ENCODE peak calls at places on chromosomes 7 and 10, in six cellular contexts. One of them, this sample, is unnamed.

GRCh38 chr7:1555813-1556540 is at the start of gene TMEM184A:
- DNase-seq in PC-9: peak; percentile 100
- DNase-seq in body of pancreas: peak; percentile 98
- DNase-seq in BJ: no peak
- DNase-seq in ovary: no peak
- DNase-seq in AG10803: no peak
- DNase-seq in this sample: peak; percentile 25

GRCh38 chr7:30349816-30350215 is 65.4 kb downstream of the ZNRF2 start:
- DNase-seq in ovary: no peak
- DNase-seq in AG10803: no peak
- DNase-seq in body of pancreas: no peak
- DNase-seq in PC-9: no peak
- DNase-seq in BJ: no peak
- DNase-seq in this sample: no peak

GRCh38 chr7:103065666-103066065 is 8.9 kb downstream of the FBXL13 start:
- DNase-seq in PC-9: peak; percentile 23
- DNase-seq in ovary: no peak
- DNase-seq in body of pancreas: peak; percentile 20
- DNase-seq in AG10803: peak; percentile 13
- DNase-seq in BJ: no peak
- DNase-seq in this sample: peak; percentile 20

GRCh38 chr7:131642429-131642828 is 86.0 kb upstream of the PODXL start:
- DNase-seq in ovary: no peak
- DNase-seq in AG10803: peak; percentile 68
- DNase-seq in body of pancreas: no peak
- DNase-seq in BJ: no peak
- DNase-seq in PC-9: no peak
- DNase-seq in this sample: no peak

GRCh38 chr10:129191848-129192247 is 275.2 kb upstream of the MGMT start:
- DNase-seq in body of pancreas: no peak
- DNase-seq in AG10803: no peak
- DNase-seq in ovary: peak; percentile 44
- DNase-seq in PC-9: no peak
- DNase-seq in BJ: no peak
- DNase-seq in this sample: no peak

GRCh38 chr7:2698581-2699288 is 10.7 kb downstream of the AMZ1 start:
- DNase-seq in body of pancreas: no peak
- DNase-seq in BJ: no peak
- DNase-seq in PC-9: no peak
- DNase-seq in ovary: no peak
- DNase-seq in AG10803: no peak
- DNase-seq in this sample: no peak

GRCh38 chr7:5077740-5078139 is 32.1 kb downstream of the RBAK start:
- DNase-seq in AG10803: no peak
- DNase-seq in BJ: no peak
- DNase-seq in body of pancreas: no peak
- DNase-seq in ovary: no peak
- DNase-seq in PC-9: no peak
- DNase-seq in this sample: no peak

GRCh38 chr7:12494354-12495024 is 76.0 kb upstream of the SCIN start:
- DNase-seq in PC-9: no peak
- DNase-seq in AG10803: no peak
- DNase-seq in BJ: no peak
- DNase-seq in body of pancreas: no peak
- DNase-seq in ovary: no peak
- DNase-seq in this sample: no peak

GRCh38 chr7:67856046-67856445 is 859.4 kb downstream of the TYW1 start:
- DNase-seq in body of pancreas: no peak
- DNase-seq in ovary: no peak
- DNase-seq in BJ: no peak
- DNase-seq in PC-9: no peak
- DNase-seq in AG10803: no peak
- DNase-seq in this sample: no peak

DNA sequence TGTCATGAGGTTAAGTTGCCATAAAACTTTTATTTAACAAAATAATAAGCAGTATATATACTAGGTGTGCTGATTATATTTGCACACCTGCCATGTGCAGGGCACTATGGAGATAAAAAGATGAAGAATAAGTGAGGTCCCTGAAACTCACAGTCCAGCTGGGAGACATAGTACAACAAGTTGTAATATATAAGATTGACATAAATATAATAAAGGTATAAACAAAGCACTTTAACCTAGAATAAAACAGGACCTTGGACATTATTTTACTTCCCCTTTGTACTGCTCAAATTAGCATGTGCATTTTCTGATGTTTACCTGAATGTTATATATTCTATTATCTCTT is 6.2 kb downstream of the STK17A start:
- DNase-seq in AG10803: no peak
- DNase-seq in BJ: no peak
- DNase-seq in PC-9: no peak
- DNase-seq in body of pancreas: no peak
- DNase-seq in ovary: no peak
- DNase-seq in this sample: no peak
- H3K4me3 ChIP-seq in AG10803: no peak overlapping the region
- H3K4me3 ChIP-seq in BJ: no peak overlapping the region
- H3K4me3 ChIP-seq in PC-9: no peak overlapping the region
- H3K4me3 ChIP-seq in body of pancreas: no peak overlapping the region
- H3K4me3 ChIP-seq in ovary: no peak overlapping the region
- H3K4me3 ChIP-seq in this sample: no peak overlapping the region

GRCh38 chr7:106866298-106867281 is 1.5 kb downstream of the PIK3CG start:
- DNase-seq in PC-9: no peak
- DNase-seq in ovary: no peak
- DNase-seq in BJ: no peak
- DNase-seq in body of pancreas: no peak
- DNase-seq in AG10803: no peak
- DNase-seq in this sample: no peak
- H3K4me3 ChIP-seq in PC-9: no peak overlapping the region
- H3K4me3 ChIP-seq in ovary: no peak overlapping the region
- H3K4me3 ChIP-seq in BJ: no peak overlapping the region
- H3K4me3 ChIP-seq in body of pancreas: no peak overlapping the region
- H3K4me3 ChIP-seq in AG10803: no peak overlapping the region
- H3K4me3 ChIP-seq in this sample: no peak overlapping the region

DNA sequence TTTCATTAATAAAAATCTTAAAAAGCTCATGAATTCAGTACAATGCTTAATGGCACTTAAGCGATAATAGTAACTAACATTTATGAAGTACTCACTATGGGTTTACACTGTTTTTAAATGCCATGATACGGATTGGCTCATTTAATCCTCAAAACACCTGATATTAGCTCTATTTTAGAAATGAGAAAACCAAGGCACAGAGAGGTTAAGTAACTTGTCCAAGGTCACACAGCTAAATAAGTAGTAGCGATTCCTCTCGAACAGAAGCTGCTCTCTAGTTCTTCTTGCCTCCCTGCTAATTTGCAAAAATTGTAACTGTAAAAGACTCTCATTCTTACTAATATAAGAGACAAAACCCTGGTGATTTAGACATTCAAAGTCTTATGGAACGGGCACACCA is 110.7 kb upstream of the RHEB start:
- DNase-seq in PC-9: no peak
- DNase-seq in BJ: no peak
- DNase-seq in ovary: no peak
- DNase-seq in AG10803: no peak
- DNase-seq in body of pancreas: no peak
- DNase-seq in this sample: no peak
- H3K4me3 ChIP-seq in PC-9: peak overlapping the region; percentile 73
- H3K4me3 ChIP-seq in BJ: peak overlapping the region; percentile 73
- H3K4me3 ChIP-seq in ovary: no peak overlapping the region
- H3K4me3 ChIP-seq in AG10803: no peak overlapping the region
- H3K4me3 ChIP-seq in body of pancreas: no peak overlapping the region
- H3K4me3 ChIP-seq in this sample: no peak overlapping the region

GRCh38 chr10:71212249-71213126 is at the start of gene UNC5B:
- DNase-seq in PC-9: peak; percentile 92
- DNase-seq in ovary: peak; percentile 92
- DNase-seq in body of pancreas: peak; percentile 91
- DNase-seq in BJ: no peak
- DNase-seq in AG10803: peak; percentile 88
- DNase-seq in this sample: peak; percentile 86
- H3K4me3 ChIP-seq in PC-9: peak within 1 kb of the TSS; percentile 95
- H3K4me3 ChIP-seq in ovary: peak within 1 kb of the TSS; percentile 49
- H3K4me3 ChIP-seq in body of pancreas: peak within 1 kb of the TSS; percentile 1
- H3K4me3 ChIP-seq in BJ: peak within 1 kb of the TSS; percentile 79
- H3K4me3 ChIP-seq in AG10803: peak within 1 kb of the TSS; percentile 74
- H3K4me3 ChIP-seq in this sample: peak within 1 kb of the TSS; percentile 73

DNA sequence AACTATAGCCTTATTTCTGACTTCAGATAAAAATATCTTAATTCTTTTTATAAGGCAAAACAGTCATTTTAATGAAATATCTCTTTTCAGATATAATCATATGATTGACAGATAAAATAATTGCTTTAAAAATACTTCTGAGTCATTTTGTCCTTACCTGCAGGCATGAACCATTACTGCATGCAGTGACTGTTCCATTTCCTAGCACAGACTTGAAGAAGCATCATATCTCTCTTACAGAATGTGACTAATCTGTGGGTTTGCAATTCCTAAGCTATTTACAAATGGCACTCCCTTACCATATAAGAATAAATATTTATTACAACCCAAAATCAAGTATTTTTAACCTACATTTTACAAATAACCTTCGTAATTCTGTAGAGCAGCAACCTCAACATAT is 120.7 kb downstream of the SRPK2 start:
- DNase-seq in PC-9: no peak
- DNase-seq in BJ: no peak
- DNase-seq in ovary: no peak
- DNase-seq in body of pancreas: no peak
- DNase-seq in AG10803: peak; percentile 68
- DNase-seq in this sample: no peak
- H3K4me3 ChIP-seq in PC-9: peak overlapping the region; percentile 59
- H3K4me3 ChIP-seq in BJ: no peak overlapping the region
- H3K4me3 ChIP-seq in ovary: peak overlapping the region; percentile 37
- H3K4me3 ChIP-seq in body of pancreas: no peak overlapping the region
- H3K4me3 ChIP-seq in AG10803: no peak overlapping the region
- H3K4me3 ChIP-seq in this sample: peak overlapping the region; percentile 43

GRCh38 chr10:77925795-77926565 is 575 bp downstream of the DLG5 start:
- DNase-seq in body of pancreas: peak; percentile 67
- DNase-seq in AG10803: no peak
- DNase-seq in ovary: peak; percentile 75
- DNase-seq in PC-9: peak; percentile 63
- DNase-seq in BJ: no peak
- DNase-seq in this sample: peak; percentile 53
- H3K4me3 ChIP-seq in body of pancreas: peak overlapping the region; percentile 29
- H3K4me3 ChIP-seq in AG10803: peak overlapping the region; percentile 85
- H3K4me3 ChIP-seq in ovary: peak overlapping the region; percentile 92
- H3K4me3 ChIP-seq in PC-9: peak overlapping the region; percentile 80
- H3K4me3 ChIP-seq in BJ: peak overlapping the region; percentile 92
- H3K4me3 ChIP-seq in this sample: peak overlapping the region; percentile 80

DNA sequence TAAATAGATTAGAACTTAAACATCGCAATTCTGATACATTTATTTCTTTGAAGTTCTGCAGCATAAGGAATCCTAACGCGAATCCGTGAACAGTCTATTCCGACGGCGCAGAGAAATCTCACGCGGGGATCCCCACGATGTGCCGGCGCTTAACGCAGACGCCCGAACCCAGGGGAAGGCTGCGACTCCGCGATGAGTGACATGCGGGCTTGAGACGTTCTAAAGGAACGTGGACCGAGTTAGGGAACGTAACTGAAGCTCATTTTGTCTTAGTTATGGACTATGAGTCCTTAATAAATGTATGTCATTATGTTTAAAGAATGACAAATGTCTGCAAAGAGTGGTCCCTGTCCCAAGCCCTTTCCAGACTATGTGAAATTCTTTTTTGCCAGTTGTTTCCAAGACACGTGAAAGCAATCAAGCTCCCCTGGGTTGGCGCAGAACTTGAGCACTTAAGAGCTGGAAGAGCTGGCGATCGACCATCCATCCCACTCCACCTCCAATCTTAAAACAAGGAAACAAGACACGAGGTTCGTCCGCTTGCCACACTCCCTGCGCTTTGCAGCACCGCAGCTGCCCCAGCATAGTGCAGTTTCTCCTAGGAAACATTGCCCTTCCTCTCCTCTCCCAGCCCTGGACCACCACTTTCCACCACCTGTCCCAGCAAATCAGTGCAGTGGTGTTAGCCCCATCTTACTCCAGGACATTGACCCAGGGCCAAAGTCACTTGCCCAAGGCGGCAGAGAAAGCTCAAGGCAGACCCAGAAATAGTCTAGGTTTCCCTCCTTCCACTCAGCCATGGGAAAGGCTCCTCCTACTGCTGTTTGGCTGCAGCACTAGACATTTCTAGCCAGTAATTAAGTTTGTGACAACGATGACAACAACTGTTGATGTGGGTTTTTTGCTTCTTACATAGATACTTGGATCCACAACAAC is 1.2 kb upstream of the PARD3 start:
- DNase-seq in AG10803: peak; percentile 37
- DNase-seq in ovary: peak; percentile 53
- DNase-seq in BJ: no peak
- DNase-seq in body of pancreas: no peak
- DNase-seq in PC-9: peak; percentile 26
- DNase-seq in this sample: no peak
- H3K4me3 ChIP-seq in AG10803: peak overlapping the region; percentile 66
- H3K4me3 ChIP-seq in ovary: peak overlapping the region; percentile 67
- H3K4me3 ChIP-seq in BJ: peak overlapping the region; percentile 68
- H3K4me3 ChIP-seq in body of pancreas: no peak overlapping the region
- H3K4me3 ChIP-seq in PC-9: peak overlapping the region; percentile 62
- H3K4me3 ChIP-seq in this sample: peak overlapping the region; percentile 54

This sample was measured in MG63.